ENCODE peak calls at places on chromosomes 3 and 15, in eight cellular contexts. T is sigmoid colon, S is mucosa of descending colon, M is RWPE1, W is uterus, D is bronchial epithelial cell, K is progenitor cell of endocrine pancreas, H is B cell. R is an unnamed sample.

GRCh38 chr3:184368804-184369183 is 7.3 kb downstream of the POLR2H start:
- DNase-seq in W (no peak), T (peak), M (no peak), H (no peak), K (no peak), S (no peak), D (no peak), R (no peak)

GRCh38 chr3:128006061-128006470 is 46.2 kb upstream of the SEC61A1 start:
- DNase-seq in S (no peak), H (no peak), T (no peak), K (no peak), W (no peak), D (no peak), M (no peak), R (no peak)

GRCh38 chr3:52811452-52812011 is 16.9 kb downstream of the ITIH3 start:
- DNase-seq in H (no peak), S (no peak), M (no peak), D (no peak), T (no peak), W (no peak), K (no peak), R (no peak)

GRCh38 chr15:91912336-91912735 is 58.8 kb downstream of the SLCO3A1 start:
- DNase-seq in K (no peak), S (no peak), W (no peak), T (no peak), D (no peak), H (no peak), M (no peak), R (no peak)

GRCh38 chr15:98397411-98397810 is 250.9 kb upstream of the IGF1R start:
- DNase-seq in M (no peak), H (no peak), S (no peak), T (no peak), D (no peak), W (no peak), K (no peak), R (no peak)

GRCh38 chr3:143808999-143809700 is 39.1 kb downstream of the SLC9A9 start:
- DNase-seq in H (no peak), T (no peak), W (no peak), S (no peak), K (no peak), D (no peak), M (no peak), R (no peak)

GRCh38 chr3:123286308-123287023 is 84.7 kb downstream of the SEC22A start:
- DNase-seq in W (no peak), M (peak), T (peak), H (peak), S (no peak), D (peak), K (peak), R (no peak)

GRCh38 chr3:123344175-123344908 is 104.5 kb downstream of the ADCY5 start:
- DNase-seq in M (no peak), W (no peak), S (no peak), T (peak), K (no peak), D (no peak), H (no peak), R (peak)

GRCh38 chr3:29525254-29525881 is 244.5 kb downstream of the RBMS3 start:
- DNase-seq in H (no peak), W (peak), K (no peak), S (no peak), M (no peak), T (peak), D (no peak), R (no peak)

GRCh38 chr3:17931121-17931520 is 188.7 kb upstream of the TBC1D5 start:
- DNase-seq in M (no peak), D (no peak), H (no peak), K (no peak), T (no peak), S (no peak), W (no peak), R (no peak)

GRCh38 chr15:65902373-65902772 is 33.1 kb downstream of the RAB11A start:
- DNase-seq in D (peak), W (peak), H (peak), S (peak), K (no peak), T (peak), M (peak), R (peak)

GRCh38 chr15:69979269-69979668 is 118.4 kb downstream of the TLE3 start:
- DNase-seq in H (no peak), S (no peak), T (no peak), K (no peak), W (no peak), M (peak), D (peak), R (no peak)

DNA sequence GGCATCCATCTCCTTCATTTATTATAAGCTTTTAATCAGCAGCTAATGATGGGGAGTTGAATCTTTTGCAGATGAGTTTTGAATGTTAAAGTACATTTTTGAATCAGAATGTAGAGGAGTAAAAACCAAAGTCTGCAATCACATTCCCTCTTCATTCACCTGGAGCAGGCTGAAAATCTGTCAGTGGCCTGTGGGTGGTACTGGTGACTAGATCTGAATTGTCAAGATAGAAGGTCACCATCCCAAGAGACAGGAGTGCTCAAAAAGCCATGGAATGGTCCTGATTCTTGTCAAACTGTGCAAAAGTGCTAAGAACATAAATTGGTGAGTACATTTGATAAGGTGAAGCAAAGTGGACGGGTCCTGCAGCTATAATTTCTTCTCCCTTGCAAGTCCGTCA is 881.3 kb upstream of the NR2F2 start:
- DNase-seq in S (no peak), D (no peak), M (no peak), T (no peak), K (no peak), W (no peak), H (no peak), R (no peak)
- TF ChIP-seq CTCF in S (no peak), D (no peak), M (no peak), T (no peak), K (no peak), W (no peak), H (no peak), R (no peak)

GRCh38 chr15:39058371-39059131 is 493.9 kb upstream of the RASGRP1 start:
- DNase-seq in W (no peak), K (no peak), M (no peak), S (no peak), T (no peak), H (no peak), D (no peak), R (no peak)
- TF ChIP-seq CTCF in W (no peak), K (no peak), M (no peak), S (no peak), T (no peak), H (no peak), D (no peak), R (no peak)

GRCh38 chr3:7205535-7206331 is 344.8 kb downstream of the GRM7 start:
- DNase-seq in D (no peak), M (no peak), W (no peak), K (no peak), S (no peak), T (no peak), H (no peak), R (no peak)

GRCh38 chr3:7204848-7205156 is 343.9 kb downstream of the GRM7 start:
- DNase-seq in H (no peak), M (no peak), W (no peak), D (no peak), S (no peak), T (no peak), K (no peak), R (no peak)

GRCh38 chr3:7209098-7209497 is 348.2 kb downstream of the GRM7 start:
- DNase-seq in D (no peak), S (no peak), M (no peak), W (no peak), H (no peak), K (no peak), T (no peak), R (no peak)

GRCh38 chr3:7207092-7207491 is 346.2 kb downstream of the GRM7 start:
- DNase-seq in D (no peak), H (no peak), M (no peak), W (no peak), K (no peak), T (no peak), S (no peak), R (no peak)

DNA sequence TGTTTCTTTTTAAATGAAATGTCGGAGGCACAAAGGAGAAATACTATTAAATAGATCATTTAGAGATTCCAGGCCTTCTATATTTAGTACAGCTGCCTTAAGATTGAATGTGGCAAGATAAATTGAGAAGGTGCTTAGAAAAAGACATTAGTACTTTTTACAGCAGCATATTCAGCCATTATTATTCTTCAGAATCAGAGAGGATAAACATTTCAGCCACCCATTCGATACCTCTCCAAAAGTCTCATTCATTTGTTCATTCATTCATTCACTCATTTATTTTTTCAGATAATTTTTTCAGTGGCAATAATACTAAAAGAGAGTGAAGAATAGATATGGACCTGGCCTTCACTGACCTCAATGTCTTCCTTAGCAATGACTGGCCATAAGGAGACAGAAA is 347.0 kb downstream of the GRM7 start:
- DNase-seq in S (no peak), K (no peak), H (no peak), T (no peak), W (no peak), D (no peak), M (no peak), R (no peak)
- TF ChIP-seq CTCF in S (no peak), K (no peak), H (no peak), T (no peak), W (no peak), D (no peak), M (no peak), R (no peak)

GRCh38 chr15:75639191-75639708 is 774 bp downstream of the IMP3 start:
- DNase-seq in D (peak), K (no peak), T (no peak), M (no peak), S (no peak), H (no peak), W (no peak), R (no peak)

GRCh38 chr15:75641603-75642002 is 1.6 kb upstream of the IMP3 start:
- DNase-seq in S (no peak), D (no peak), K (no peak), H (no peak), T (no peak), W (no peak), M (no peak), R (no peak)

GRCh38 chr15:75641176-75641498 is 1.1 kb upstream of the IMP3 start:
- DNase-seq in D (no peak), M (no peak), K (no peak), S (no peak), W (no peak), T (no peak), H (no peak), R (no peak)

GRCh38 chr15:75639709-75640482 is at the start of gene IMP3:
- DNase-seq in D (peak), M (peak), S (peak), W (peak), H (peak), T (peak), K (peak), R (peak)

DNA sequence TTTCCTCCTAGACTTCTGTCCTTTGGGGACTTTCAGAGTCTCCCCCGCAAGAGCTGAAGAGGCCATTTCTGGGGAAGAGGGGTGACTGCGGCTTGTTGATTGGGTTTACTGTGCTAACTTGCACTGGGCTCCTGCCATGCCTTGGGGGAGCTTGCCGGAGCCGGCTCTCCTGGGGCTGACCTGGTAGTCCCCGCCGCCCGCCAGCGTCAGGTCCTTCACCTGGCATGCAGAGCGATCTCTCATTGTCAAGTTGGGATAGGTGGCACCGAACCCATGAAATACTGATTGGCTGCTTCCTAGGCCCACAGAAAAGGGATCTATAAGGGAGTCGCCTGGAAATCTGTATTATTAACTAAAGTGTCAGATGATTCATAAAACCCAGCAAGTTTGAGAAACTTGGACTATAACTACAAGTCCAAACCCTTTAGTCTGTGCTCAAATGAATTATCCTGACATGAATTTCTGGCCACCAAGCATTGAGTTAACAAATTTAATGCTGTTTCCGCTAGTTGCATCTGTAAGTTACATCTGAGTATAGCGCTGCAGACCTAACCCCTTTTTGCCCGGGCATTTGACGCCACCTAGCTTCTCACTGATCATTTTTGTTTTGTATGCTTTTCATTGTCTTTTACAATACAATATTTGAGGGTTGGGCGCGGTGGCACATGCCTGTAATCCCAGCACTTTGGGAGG is 605 bp upstream of the IMP3 start:
- DNase-seq in M (no peak), D (peak), K (no peak), H (peak), S (peak), T (no peak), W (no peak), R (no peak)
- TF ChIP-seq CTCF in M (peak), D (peak), K (no peak), H (no peak), S (no peak), T (no peak), W (peak), R (no peak)

GRCh38 chr15:86759766-86760165 is 680.1 kb downstream of the AGBL1 start:
- DNase-seq in D (no peak), K (no peak), T (no peak), S (no peak), M (no peak), H (no peak), W (no peak), R (no peak)

GRCh38 chr15:86751116-86751515 is 671.4 kb downstream of the AGBL1 start:
- DNase-seq in D (no peak), W (no peak), M (no peak), S (no peak), H (no peak), K (no peak), T (no peak), R (no peak)

DNA sequence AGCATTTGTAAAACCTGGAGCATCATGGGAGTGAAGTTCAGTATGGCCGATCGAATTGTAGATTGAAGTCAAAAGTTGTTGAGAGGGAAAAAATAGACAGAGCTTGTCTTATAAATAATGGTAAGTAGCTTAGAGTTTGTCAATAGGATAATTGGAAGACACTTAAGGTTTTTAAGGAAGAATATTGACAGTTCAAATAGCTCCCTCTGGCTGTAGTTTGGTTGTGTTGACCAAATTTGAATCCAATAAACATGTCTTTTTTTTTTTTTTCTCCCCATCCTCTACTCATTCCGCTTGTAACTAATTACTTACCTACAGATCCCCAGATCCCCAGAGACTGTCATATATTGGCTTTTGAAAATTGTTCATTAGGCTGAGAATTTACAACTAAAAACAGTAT is 677.0 kb downstream of the AGBL1 start:
- DNase-seq in S (no peak), W (no peak), H (no peak), K (no peak), T (no peak), M (no peak), D (peak), R (no peak)
- TF ChIP-seq CTCF in S (no peak), W (no peak), H (no peak), K (no peak), T (no peak), M (peak), D (no peak), R (no peak)

DNA sequence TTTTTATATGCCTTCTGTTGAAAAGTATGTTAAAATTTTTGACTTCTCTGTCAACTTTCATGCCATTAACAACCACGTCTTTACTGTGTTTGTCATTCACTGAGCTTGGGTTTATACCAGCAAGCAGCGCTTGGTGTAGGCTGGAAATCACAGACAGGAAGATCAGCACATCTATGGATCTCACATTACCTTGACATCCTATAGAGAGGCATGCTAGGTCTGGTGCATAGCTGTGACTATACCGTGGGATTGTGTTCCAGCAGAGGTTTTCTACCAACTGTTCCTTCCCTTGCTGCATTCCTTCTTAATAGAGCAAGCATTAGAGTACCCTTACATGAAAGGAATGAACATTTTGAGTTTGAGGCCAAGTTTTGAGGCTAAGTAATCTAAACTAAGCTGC is 53.0 kb downstream of the DZIP3 start:
- DNase-seq in S (no peak), D (no peak), K (no peak), W (no peak), T (no peak), M (no peak), H (no peak), R (no peak)
- TF ChIP-seq CTCF in S (no peak), D (no peak), K (no peak), W (no peak), T (no peak), M (no peak), H (no peak), R (no peak)

GRCh38 chr3:14548321-14548729 is 8.2 kb upstream of the GRIP2 start:
- DNase-seq in H (no peak), M (peak), S (peak), K (peak), D (peak), T (peak), W (peak), R (no peak)
- TF ChIP-seq CTCF in H (peak), M (peak), S (peak), K (peak), D (peak), T (no peak), W (peak), R (peak)

GRCh38 chr15:45136378-45136764 is 6.6 kb downstream of the DUOX1 start:
- DNase-seq in T (no peak), M (no peak), D (no peak), W (no peak), S (no peak), H (peak), K (no peak), R (no peak)
- TF ChIP-seq CTCF in T (no peak), M (no peak), D (no peak), W (no peak), S (no peak), H (peak), K (peak), R (no peak)

DNA sequence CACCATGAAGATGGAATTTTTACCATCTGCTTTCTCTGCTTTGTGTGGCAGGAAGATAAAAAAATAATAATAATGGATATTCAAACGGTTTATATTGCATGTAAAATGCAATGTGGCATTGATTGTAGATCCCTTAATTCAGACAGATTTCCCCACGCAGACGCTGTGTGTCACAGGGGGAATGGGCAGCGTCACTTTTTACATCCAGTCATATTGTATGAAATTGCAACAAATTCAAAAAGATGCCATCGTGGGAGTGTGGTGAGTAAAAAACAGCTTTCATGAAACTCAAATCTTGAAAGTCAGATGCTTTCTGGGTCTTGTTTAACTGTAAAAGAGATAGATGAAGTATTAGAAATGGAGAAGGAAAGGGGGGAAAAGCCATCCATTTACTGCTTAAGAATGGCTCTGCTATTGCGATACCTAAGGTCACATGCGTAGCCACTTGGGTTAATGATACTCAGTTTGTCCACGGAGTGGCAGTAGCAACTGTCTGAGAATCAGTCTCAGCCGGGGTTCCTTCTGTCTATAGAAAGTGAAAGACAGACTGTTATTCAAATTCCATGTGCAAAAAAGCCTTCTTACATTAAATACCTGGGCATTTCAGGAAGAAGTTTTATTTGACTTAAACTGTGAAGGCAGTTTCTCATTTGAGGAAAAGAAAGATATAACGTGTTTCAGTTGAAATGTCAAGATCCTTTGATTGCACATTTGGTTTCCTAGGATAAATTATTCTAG is 28.5 kb downstream of the BTD start:
- DNase-seq in H (peak), M (peak), D (peak), W (peak), K (no peak), S (no peak), T (peak), R (peak)
- TF ChIP-seq CTCF in H (peak), M (peak), D (peak), W (peak), K (peak), S (peak), T (peak), R (peak)

GRCh38 chr15:71469393-71469792 is 341.0 kb upstream of the NR2E3 start:
- DNase-seq in T (no peak), D (no peak), W (no peak), M (no peak), S (no peak), K (no peak), H (no peak), R (no peak)
- TF ChIP-seq CTCF in T (no peak), D (no peak), W (no peak), M (no peak), S (no peak), K (no peak), H (no peak), R (no peak)